ENCODE peak calls at places on chromosomes 1 and 21, in eight cellular contexts. One of them, this sample, is unnamed.

GRCh38 chr1:167093863-167094516 is at the start of gene STYXL2:
- DNase-seq in A549: no peak
- DNase-seq in right atrium auricular region: no peak
- DNase-seq in pancreas: no peak
- DNase-seq in adrenal gland: no peak
- DNase-seq in H9: no peak
- DNase-seq in endothelial cell: no peak
- DNase-seq in heart left ventricle: no peak
- DNase-seq in this sample: no peak

GRCh38 chr1:240074422-240074821 is 17.3 kb upstream of the FMN2 start:
- DNase-seq in pancreas: no peak
- DNase-seq in H9: no peak
- DNase-seq in heart left ventricle: no peak
- DNase-seq in right atrium auricular region: no peak
- DNase-seq in adrenal gland: no peak
- DNase-seq in endothelial cell: no peak
- DNase-seq in A549: no peak
- DNase-seq in this sample: no peak

GRCh38 chr1:222955964-222956363 is 141.1 kb downstream of the DISP1 start:
- DNase-seq in adrenal gland: no peak
- DNase-seq in heart left ventricle: no peak
- DNase-seq in A549: no peak
- DNase-seq in pancreas: no peak
- DNase-seq in endothelial cell: no peak
- DNase-seq in H9: no peak
- DNase-seq in right atrium auricular region: no peak
- DNase-seq in this sample: no peak

GRCh38 chr21:34526236-34526617 is 14.2 kb upstream of the KCNE1 start:
- DNase-seq in endothelial cell: no peak
- DNase-seq in adrenal gland: no peak
- DNase-seq in heart left ventricle: no peak
- DNase-seq in right atrium auricular region: no peak
- DNase-seq in pancreas: no peak
- DNase-seq in H9: no peak
- DNase-seq in A549: no peak
- DNase-seq in this sample: no peak

GRCh38 chr1:27591622-27592021 is 12.3 kb downstream of the AHDC1 start:
- DNase-seq in heart left ventricle: no peak
- DNase-seq in H9: no peak
- DNase-seq in A549: no peak
- DNase-seq in endothelial cell: no peak
- DNase-seq in pancreas: no peak
- DNase-seq in right atrium auricular region: no peak
- DNase-seq in adrenal gland: no peak
- DNase-seq in this sample: no peak

GRCh38 chr1:2052096-2052569 is 1.9 kb downstream of the PRKCZ start:
- DNase-seq in pancreas: no peak
- DNase-seq in H9: no peak
- DNase-seq in endothelial cell: no peak
- DNase-seq in heart left ventricle: no peak
- DNase-seq in adrenal gland: no peak
- DNase-seq in right atrium auricular region: no peak
- DNase-seq in A549: no peak
- DNase-seq in this sample: no peak

GRCh38 chr1:222588135-222588534 is 1.6 kb downstream of the TAF1A start:
- DNase-seq in H9: no peak
- DNase-seq in A549: no peak
- DNase-seq in endothelial cell: no peak
- DNase-seq in right atrium auricular region: no peak
- DNase-seq in adrenal gland: no peak
- DNase-seq in pancreas: no peak
- DNase-seq in heart left ventricle: no peak
- DNase-seq in this sample: no peak

GRCh38 chr1:30754684-30755171 is 2.8 kb downstream of the LAPTM5 start:
- DNase-seq in A549: no peak
- DNase-seq in adrenal gland: no peak
- DNase-seq in H9: no peak
- DNase-seq in pancreas: no peak
- DNase-seq in right atrium auricular region: no peak
- DNase-seq in heart left ventricle: no peak
- DNase-seq in endothelial cell: no peak
- DNase-seq in this sample: no peak

GRCh38 chr1:202078211-202078610 is 44.5 kb upstream of the GPR37L1 start:
- DNase-seq in endothelial cell: no peak
- DNase-seq in right atrium auricular region: no peak
- DNase-seq in H9: no peak
- DNase-seq in heart left ventricle: no peak
- DNase-seq in pancreas: no peak
- DNase-seq in adrenal gland: no peak
- DNase-seq in A549: no peak
- DNase-seq in this sample: no peak

GRCh38 chr1:75529488-75529887 is 81.4 kb downstream of the SLC44A5 start:
- DNase-seq in H9: no peak
- DNase-seq in adrenal gland: no peak
- DNase-seq in right atrium auricular region: no peak
- DNase-seq in pancreas: no peak
- DNase-seq in endothelial cell: no peak
- DNase-seq in A549: no peak
- DNase-seq in heart left ventricle: no peak
- DNase-seq in this sample: no peak

GRCh38 chr1:239426821-239427495 is 40.6 kb downstream of the CHRM3 start:
- DNase-seq in endothelial cell: no peak
- DNase-seq in pancreas: no peak
- DNase-seq in heart left ventricle: no peak
- DNase-seq in A549: no peak
- DNase-seq in adrenal gland: no peak
- DNase-seq in H9: no peak
- DNase-seq in right atrium auricular region: no peak
- DNase-seq in this sample: no peak

GRCh38 chr1:41622859-41623732 is 138.6 kb upstream of the EDN2 start:
- DNase-seq in heart left ventricle: no peak
- DNase-seq in A549: no peak
- DNase-seq in pancreas: no peak
- DNase-seq in endothelial cell: no peak
- DNase-seq in H9: peak
- DNase-seq in right atrium auricular region: no peak
- DNase-seq in adrenal gland: no peak
- DNase-seq in this sample: no peak

GRCh38 chr1:204377800-204378608 is 18.3 kb upstream of the PLEKHA6 start:
- DNase-seq in endothelial cell: peak
- DNase-seq in heart left ventricle: no peak
- DNase-seq in A549: peak
- DNase-seq in right atrium auricular region: no peak
- DNase-seq in pancreas: peak
- DNase-seq in adrenal gland: no peak
- DNase-seq in H9: peak
- DNase-seq in this sample: no peak

GRCh38 chr1:106978477-106979322 is 77.8 kb upstream of the PRMT6 start:
- DNase-seq in endothelial cell: no peak
- DNase-seq in pancreas: no peak
- DNase-seq in A549: no peak
- DNase-seq in heart left ventricle: no peak
- DNase-seq in adrenal gland: no peak
- DNase-seq in right atrium auricular region: no peak
- DNase-seq in H9: no peak
- DNase-seq in this sample: no peak

GRCh38 chr1:19892628-19893168 is 10.5 kb downstream of the OTUD3 start:
- DNase-seq in A549: no peak
- DNase-seq in heart left ventricle: no peak
- DNase-seq in adrenal gland: no peak
- DNase-seq in right atrium auricular region: no peak
- DNase-seq in H9: no peak
- DNase-seq in pancreas: no peak
- DNase-seq in endothelial cell: no peak
- DNase-seq in this sample: no peak
- TF ChIP-seq CTCF in A549: no peak
- TF ChIP-seq CTCF in heart left ventricle: no peak
- TF ChIP-seq CTCF in adrenal gland: no peak
- TF ChIP-seq CTCF in right atrium auricular region: no peak
- TF ChIP-seq CTCF in H9: no peak
- TF ChIP-seq CTCF in pancreas: no peak
- TF ChIP-seq CTCF in endothelial cell: no peak
- TF ChIP-seq CTCF in this sample: no peak

DNA sequence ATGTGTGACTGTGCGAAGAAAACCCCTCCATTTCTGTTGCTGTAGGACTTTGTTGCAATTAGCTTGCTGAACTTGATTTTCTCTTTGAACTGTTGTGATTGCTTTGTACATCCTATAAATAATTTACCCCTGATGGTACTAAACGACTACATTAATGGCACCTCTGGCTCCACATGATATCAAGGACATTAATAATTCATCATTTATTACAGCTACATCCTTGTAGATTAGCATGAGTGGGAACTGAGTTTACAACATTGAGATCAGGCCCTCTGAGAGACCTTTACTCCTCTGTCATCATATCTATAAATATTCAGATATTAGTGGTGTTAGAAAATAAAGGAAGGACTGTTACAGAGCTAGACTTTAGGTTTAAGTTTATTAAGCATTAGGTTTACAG is 13.6 kb downstream of the LRIG2 start:
- DNase-seq in pancreas: no peak
- DNase-seq in adrenal gland: no peak
- DNase-seq in right atrium auricular region: no peak
- DNase-seq in heart left ventricle: no peak
- DNase-seq in H9: no peak
- DNase-seq in A549: no peak
- DNase-seq in endothelial cell: no peak
- DNase-seq in this sample: no peak
- TF ChIP-seq CTCF in pancreas: no peak
- TF ChIP-seq CTCF in adrenal gland: no peak
- TF ChIP-seq CTCF in right atrium auricular region: no peak
- TF ChIP-seq CTCF in heart left ventricle: no peak
- TF ChIP-seq CTCF in H9: no peak
- TF ChIP-seq CTCF in A549: no peak
- TF ChIP-seq CTCF in endothelial cell: no peak
- TF ChIP-seq CTCF in this sample: no peak

GRCh38 chr1:94819945-94820746 is at the start of gene SLC44A3:
- DNase-seq in A549: peak
- DNase-seq in pancreas: peak
- DNase-seq in heart left ventricle: peak
- DNase-seq in adrenal gland: peak
- DNase-seq in endothelial cell: peak
- DNase-seq in H9: peak
- DNase-seq in right atrium auricular region: no peak
- DNase-seq in this sample: peak
- TF ChIP-seq CTCF in A549: peak
- TF ChIP-seq CTCF in pancreas: no peak
- TF ChIP-seq CTCF in heart left ventricle: no peak
- TF ChIP-seq CTCF in adrenal gland: no peak
- TF ChIP-seq CTCF in endothelial cell: no peak
- TF ChIP-seq CTCF in H9: peak
- TF ChIP-seq CTCF in right atrium auricular region: peak
- TF ChIP-seq CTCF in this sample: no peak

GRCh38 chr1:236774926-236775325 is 20.2 kb upstream of the MTR start:
- DNase-seq in adrenal gland: no peak
- DNase-seq in A549: no peak
- DNase-seq in endothelial cell: no peak
- DNase-seq in pancreas: no peak
- DNase-seq in heart left ventricle: no peak
- DNase-seq in H9: no peak
- DNase-seq in right atrium auricular region: no peak
- DNase-seq in this sample: no peak
- TF ChIP-seq CTCF in adrenal gland: peak
- TF ChIP-seq CTCF in A549: peak
- TF ChIP-seq CTCF in endothelial cell: no peak
- TF ChIP-seq CTCF in pancreas: peak
- TF ChIP-seq CTCF in heart left ventricle: peak
- TF ChIP-seq CTCF in H9: peak
- TF ChIP-seq CTCF in right atrium auricular region: no peak
- TF ChIP-seq CTCF in this sample: no peak

GRCh38 chr1:20137055-20137454 is 2.1 kb upstream of the PLA2G2F start:
- DNase-seq in right atrium auricular region: no peak
- DNase-seq in endothelial cell: no peak
- DNase-seq in A549: no peak
- DNase-seq in heart left ventricle: no peak
- DNase-seq in pancreas: no peak
- DNase-seq in H9: no peak
- DNase-seq in adrenal gland: no peak
- DNase-seq in this sample: no peak
- TF ChIP-seq CTCF in right atrium auricular region: no peak
- TF ChIP-seq CTCF in endothelial cell: no peak
- TF ChIP-seq CTCF in A549: no peak
- TF ChIP-seq CTCF in heart left ventricle: no peak
- TF ChIP-seq CTCF in pancreas: no peak
- TF ChIP-seq CTCF in H9: no peak
- TF ChIP-seq CTCF in adrenal gland: no peak
- TF ChIP-seq CTCF in this sample: no peak

DNA sequence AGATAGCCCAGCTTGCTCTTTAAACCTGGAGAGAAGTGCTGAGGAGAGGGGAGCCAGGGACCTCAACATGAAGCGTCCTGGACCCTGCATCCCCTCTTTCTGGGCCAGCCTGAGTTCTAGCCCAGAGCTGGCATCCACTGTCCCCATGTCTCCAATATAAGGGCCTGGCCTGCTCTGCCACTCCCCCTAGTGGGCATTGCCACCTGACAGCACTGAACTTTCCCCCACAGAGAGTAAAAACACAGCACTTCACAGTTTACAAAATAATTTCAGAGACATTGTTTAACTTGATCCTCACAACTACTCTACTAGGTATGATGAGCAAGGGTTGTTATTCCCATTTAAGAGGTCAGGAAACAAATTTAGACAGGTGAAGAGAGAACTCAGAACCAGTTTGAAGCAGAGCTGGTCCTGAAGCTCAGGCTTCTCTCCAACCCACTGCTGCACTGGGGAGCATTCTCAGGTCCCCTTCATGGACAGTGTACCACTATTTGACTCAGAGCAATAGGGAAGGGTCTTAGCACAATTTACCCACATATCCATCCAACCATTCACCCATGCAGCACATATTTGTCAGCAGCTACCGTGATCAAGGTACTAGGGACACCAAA is 151.2 kb downstream of the DMRTA2 start:
- DNase-seq in adrenal gland: peak
- DNase-seq in pancreas: peak
- DNase-seq in endothelial cell: peak
- DNase-seq in A549: peak
- DNase-seq in H9: peak
- DNase-seq in heart left ventricle: no peak
- DNase-seq in right atrium auricular region: no peak
- DNase-seq in this sample: no peak
- TF ChIP-seq CTCF in adrenal gland: peak
- TF ChIP-seq CTCF in pancreas: peak
- TF ChIP-seq CTCF in endothelial cell: peak
- TF ChIP-seq CTCF in A549: peak
- TF ChIP-seq CTCF in H9: peak
- TF ChIP-seq CTCF in heart left ventricle: peak
- TF ChIP-seq CTCF in right atrium auricular region: peak
- TF ChIP-seq CTCF in this sample: peak